ENCODE peak calls at places on chromosomes 13 and 19, in five cellular contexts. K is mesothelial cell of epicardium, R is psoas muscle, U is fibroblast of mammary gland, Z is upper lobe of right lung. E is an unnamed sample.

GRCh38 chr19:13051581-13052165 is 51.0 kb downstream of the LYL1 start:
- DNase-seq in R (peak; percentile 74), K (peak; percentile 81), U (no peak), Z (peak; percentile 93), E (no peak)

GRCh38 chr19:11421607-11422098 is 2.5 kb upstream of the RGL3 start:
- DNase-seq in R (peak; percentile 42), Z (peak; percentile 81), U (no peak), K (no peak), E (no peak)

GRCh38 chr19:11225172-11225571 is 14.2 kb upstream of the ANGPTL8 start:
- DNase-seq in R (no peak), K (no peak), Z (no peak), U (no peak), E (no peak)

GRCh38 chr19:41223431-41224234 is 4.6 kb downstream of the AXL start:
- DNase-seq in K (no peak), U (peak; percentile 89), Z (no peak), R (peak; percentile 57), E (peak; percentile 87)

GRCh38 chr19:4350111-4350510 is 6.7 kb downstream of the MPND start:
- DNase-seq in U (no peak), R (no peak), Z (no peak), K (no peak), E (no peak)

GRCh38 chr13:57627663-57628062 is 3.9 kb upstream of the PCDH17 start:
- DNase-seq in U (peak; percentile 25), K (no peak), R (no peak), Z (no peak), E (no peak)

GRCh38 chr13:99471231-99472202 is 29.8 kb upstream of the TM9SF2 start:
- DNase-seq in K (no peak), R (no peak), Z (no peak), U (peak; percentile 67), E (no peak)

GRCh38 chr19:9848761-9849160 is 13.6 kb downstream of the PIN1 start:
- DNase-seq in R (no peak), U (no peak), Z (no peak), K (no peak), E (no peak)

GRCh38 chr13:109922518-109922917 is 136.1 kb upstream of the IRS2 start:
- DNase-seq in Z (no peak), K (no peak), R (no peak), U (peak; percentile 34), E (no peak)

GRCh38 chr19:33432408-33433170 is 59.1 kb downstream of the CEBPG start:
- DNase-seq in R (no peak), U (no peak), K (no peak), Z (peak; percentile 32), E (no peak)

GRCh38 chr19:50311723-50312635 is 17.2 kb downstream of the KCNC3 start:
- DNase-seq in R (no peak), K (peak; percentile 80), Z (no peak), U (no peak), E (no peak)

GRCh38 chr19:15285896-15286591 is 46.3 kb downstream of the BRD4 start:
- DNase-seq in K (no peak), U (no peak), R (no peak), Z (no peak), E (no peak)

GRCh38 chr13:73702419-73703071 is 431.7 kb downstream of the KLF12 start:
- DNase-seq in Z (no peak), U (no peak), R (no peak), K (no peak), E (no peak)

GRCh38 chr13:72504026-72504925 is 223.2 kb downstream of the MZT1 start:
- DNase-seq in U (no peak), K (no peak), R (no peak), Z (no peak), E (no peak)

GRCh38 chr13:50594276-50594970 is 249.1 kb downstream of the DLEU7 start:
- DNase-seq in U (no peak), Z (no peak), K (no peak), R (no peak), E (no peak)

GRCh38 chr19:39434123-39435076 is 1.3 kb downstream of the RPS16 start:
- DNase-seq in R (no peak), K (no peak), Z (no peak), U (peak; percentile 28), E (no peak)

GRCh38 chr19:498977-499623 is 2.8 kb downstream of the MADCAM1 start:
- DNase-seq in U (no peak), R (peak; percentile 5), K (no peak), Z (no peak), E (no peak)
- TF ChIP-seq CTCF in U (no peak), R (no peak), K (no peak), Z (no peak), E (no peak)

DNA sequence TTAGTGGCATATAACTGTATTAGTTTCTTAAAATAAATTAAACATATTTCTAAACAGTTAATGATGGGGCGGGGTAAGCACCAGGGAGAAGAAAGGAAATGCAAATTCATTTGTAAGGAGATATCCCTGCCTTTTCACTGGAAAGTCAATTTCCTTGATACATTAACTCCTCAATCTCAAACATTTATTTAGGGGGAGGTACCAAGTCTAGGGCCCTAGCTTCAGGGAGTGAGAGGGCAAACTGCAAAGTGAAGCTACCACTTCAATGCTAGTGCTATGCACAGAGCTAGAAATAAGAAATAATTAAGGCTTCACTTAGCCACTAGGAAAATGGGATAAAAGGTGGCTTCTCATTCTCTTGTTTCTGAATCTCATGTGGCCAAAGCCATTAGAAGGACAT is 115.3 kb upstream of the FNDC3A start:
- DNase-seq in K (no peak), R (no peak), Z (no peak), U (no peak), E (no peak)
- TF ChIP-seq CTCF in K (no peak), R (no peak), Z (no peak), U (no peak), E (no peak)

GRCh38 chr19:24178207-24178606 is 91.2 kb downstream of the ZNF254 start:
- DNase-seq in R (no peak), K (no peak), Z (no peak), U (no peak), E (no peak)
- TF ChIP-seq CTCF in R (no peak), K (no peak), Z (no peak), U (no peak), E (no peak)

GRCh38 chr19:18415177-18415867 is 3.9 kb upstream of the SSBP4 start:
- DNase-seq in U (peak; percentile 90), Z (peak; percentile 83), R (peak; percentile 78), K (no peak), E (peak; percentile 89)
- TF ChIP-seq CTCF in U (no peak), Z (no peak), R (no peak), K (no peak), E (no peak)

DNA sequence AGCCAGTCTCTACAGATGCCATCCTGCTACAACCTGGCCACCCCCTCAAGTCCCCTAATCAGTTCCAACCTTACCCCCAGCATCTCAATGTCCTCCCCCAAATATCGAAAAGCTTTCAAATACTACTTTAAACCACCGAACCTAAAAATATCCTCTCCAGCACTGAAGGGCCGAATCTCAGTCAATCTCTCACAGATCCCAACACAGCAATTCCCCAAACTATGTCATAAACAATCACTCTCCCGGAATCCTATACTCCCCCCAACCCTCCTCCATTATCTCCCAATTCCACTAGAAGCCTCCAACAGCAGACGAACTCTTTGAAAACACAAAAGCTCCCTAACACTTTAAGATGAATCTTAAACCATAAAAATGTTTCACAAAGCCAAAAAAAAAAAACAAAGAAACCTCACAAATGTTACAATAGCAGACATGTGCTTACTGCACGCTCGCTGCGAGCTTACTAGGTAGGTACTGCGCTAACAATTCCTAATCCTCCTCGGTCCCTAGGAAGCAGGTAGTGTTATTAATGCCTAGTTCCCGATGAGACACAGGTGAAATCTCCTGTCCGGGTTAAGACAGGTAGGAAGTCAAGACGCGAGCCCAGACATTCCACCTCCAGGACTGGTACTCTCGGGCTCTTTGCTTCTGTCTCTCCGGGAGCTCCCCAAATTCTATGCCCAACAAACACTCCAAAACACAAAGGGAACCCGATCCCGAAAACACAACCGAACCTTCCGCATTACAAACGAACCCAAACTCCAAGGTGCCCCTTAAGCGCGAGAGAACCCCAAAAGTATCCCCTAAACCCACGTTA is 14.2 kb downstream of the FBXO46 start:
- DNase-seq in Z (no peak), K (peak; percentile 45), U (peak; percentile 11), R (no peak), E (no peak)
- TF ChIP-seq CTCF in Z (no peak), K (no peak), U (no peak), R (no peak), E (no peak)

GRCh38 chr19:46529622-46530451 is 34.2 kb upstream of the PNMA8B start:
- DNase-seq in K (peak; percentile 84), Z (peak; percentile 88), U (peak; percentile 64), R (peak; percentile 70), E (peak; percentile 72)
- TF ChIP-seq CTCF in K (peak; percentile 86), Z (peak; percentile 99), U (peak; percentile 93), R (peak; percentile 90), E (peak; percentile 80)

GRCh38 chr13:95745752-95746151 is 68.8 kb downstream of the DNAJC3 start:
- DNase-seq in K (no peak), R (no peak), U (peak; percentile 1), Z (no peak), E (no peak)
- TF ChIP-seq CTCF in K (no peak), R (no peak), U (peak; percentile 17), Z (no peak), E (no peak)

E was measured in coronary artery.